ENCODE peak calls at places on chromosomes 6 and 20, in five cellular contexts. L, A, H, I and R are unnamed samples.

GRCh38 chr20:18537651-18538050 is 29.6 kb upstream of the SMIM26 start:
- DNase-seq in L (no peak), A (no peak), H (no peak), I (no peak), R (no peak)

GRCh38 chr20:53848304-53848703 is 222.1 kb downstream of the BCAS1 start:
- DNase-seq in L (no peak), A (no peak), H (no peak), I (no peak), R (no peak)

GRCh38 chr6:97055743-97056142 is 131.2 kb downstream of the KLHL32 start:
- DNase-seq in L (no peak), A (no peak), H (no peak), I (no peak), R (no peak)

GRCh38 chr6:99080191-99080590 is 132.4 kb upstream of the FBXL4 start:
- DNase-seq in L (no peak), A (no peak), H (no peak), I (no peak), R (no peak)

GRCh38 chr6:137165375-137166246 is 7.8 kb downstream of the IL22RA2 start:
- DNase-seq in L (no peak), A (no peak), H (peak), I (peak), R (peak)

GRCh38 chr6:167161895-167162467 is 4.2 kb upstream of the GPR31 start:
- DNase-seq in L (no peak), A (no peak), H (no peak), I (no peak), R (no peak)

GRCh38 chr20:18983796-18984195 is 170.2 kb downstream of the SCP2D1 start:
- DNase-seq in L (no peak), A (no peak), H (no peak), I (no peak), R (no peak)

GRCh38 chr20:60792941-60793340 is 459.1 kb upstream of the CDH4 start:
- DNase-seq in L (no peak), A (no peak), H (no peak), I (no peak), R (no peak)

DNA sequence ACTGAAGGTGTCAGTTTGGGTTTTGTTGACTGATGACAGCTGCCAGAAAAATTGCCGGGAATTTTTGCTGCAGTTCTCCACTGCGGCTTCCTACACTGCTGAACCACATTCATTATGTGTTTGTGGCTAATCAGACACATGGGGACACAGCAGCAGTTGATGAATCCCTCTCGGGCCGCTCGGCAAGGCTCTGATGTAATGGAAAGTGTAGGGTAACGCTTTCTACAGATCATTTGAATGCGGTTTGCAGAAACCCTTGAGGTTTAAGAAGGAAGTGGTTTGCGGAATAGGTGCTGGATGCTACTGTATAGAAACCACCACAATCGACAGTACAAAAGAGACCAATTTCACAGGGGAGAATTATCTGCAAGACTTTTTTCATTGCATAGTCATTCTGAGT is 138.7 kb upstream of the SASH1 start:
- DNase-seq in L (no peak), A (no peak), H (no peak), I (peak), R (no peak)
- TF ChIP-seq SP1 in L (no peak), A (no peak), H (no peak), I (no peak), R (no peak)

GRCh38 chr6:145845557-145845956 is 31.0 kb upstream of the FBXO30 start:
- DNase-seq in L (no peak), A (no peak), H (no peak), I (no peak), R (no peak)
- TF ChIP-seq ATF2 in L (no peak), A (no peak), H (no peak), I (no peak), R (no peak)

GRCh38 chr20:36311854-36312723 is 6.0 kb downstream of the DLGAP4 start:
- DNase-seq in L (no peak), A (no peak), H (no peak), I (no peak), R (no peak)
- TF ChIP-seq SP1 in L (no peak), A (no peak), H (no peak), I (no peak), R (no peak)

GRCh38 chr6:142008016-142008735 is 124.5 kb upstream of the GJE1 start:
- DNase-seq in L (no peak), A (no peak), H (no peak), I (no peak), R (no peak)

GRCh38 chr6:142011775-142012174 is 121.0 kb upstream of the GJE1 start:
- DNase-seq in L (no peak), A (no peak), H (no peak), I (no peak), R (no peak)

GRCh38 chr6:142008776-142009175 is 123.9 kb upstream of the GJE1 start:
- DNase-seq in L (no peak), A (no peak), H (no peak), I (no peak), R (no peak)

GRCh38 chr6:142011156-142011555 is 121.6 kb upstream of the GJE1 start:
- DNase-seq in L (no peak), A (no peak), H (no peak), I (no peak), R (no peak)

DNA sequence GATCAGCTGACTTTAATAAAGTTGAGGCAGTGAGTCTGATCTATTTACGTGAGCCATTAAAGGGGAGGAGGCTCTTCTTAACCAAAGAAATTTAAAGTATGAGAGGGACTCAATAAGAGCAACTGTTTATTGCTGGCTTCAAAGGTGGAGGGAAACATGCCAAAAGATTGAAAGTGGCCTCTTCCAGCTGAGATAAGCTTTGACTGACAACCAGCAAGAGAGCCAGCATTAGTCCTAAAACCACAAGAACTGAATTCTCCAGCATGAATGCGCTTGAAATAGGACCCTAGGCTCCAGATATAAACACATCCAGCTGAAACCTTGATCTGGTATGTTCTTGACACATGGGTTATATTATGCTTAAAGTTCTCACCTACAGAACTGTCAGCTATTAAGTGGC is 123.1 kb upstream of the GJE1 start:
- DNase-seq in L (no peak), A (no peak), H (no peak), I (no peak), R (no peak)
- TF ChIP-seq ATF2 in L (no peak), A (no peak), H (no peak), I (no peak), R (no peak)

GRCh38 chr6:43229803-43230239 is 540 bp upstream of the DNPH1 start:
- DNase-seq in L (no peak), A (no peak), H (no peak), I (no peak), R (no peak)
- TF ChIP-seq SP1 in L (no peak), A (no peak), H (no peak), I (no peak), R (no peak)

GRCh38 chr6:74713941-74714340 is 491.9 kb downstream of the COL12A1 start:
- DNase-seq in L (no peak), A (no peak), H (no peak), I (no peak), R (no peak)
- TF ChIP-seq ATF2 in L (no peak), A (no peak), H (no peak), I (no peak), R (no peak)

GRCh38 chr6:70844301-70844700 is 112.6 kb downstream of the B3GAT2 start:
- DNase-seq in L (no peak), A (no peak), H (no peak), I (no peak), R (no peak)

GRCh38 chr6:70847091-70847490 is 109.8 kb downstream of the B3GAT2 start:
- DNase-seq in L (no peak), A (no peak), H (no peak), I (no peak), R (no peak)

GRCh38 chr6:70843328-70843918 is 113.4 kb downstream of the B3GAT2 start:
- DNase-seq in L (no peak), A (no peak), H (no peak), I (no peak), R (no peak)

GRCh38 chr6:70847685-70848084 is 109.2 kb downstream of the B3GAT2 start:
- DNase-seq in L (no peak), A (no peak), H (no peak), I (no peak), R (no peak)

DNA sequence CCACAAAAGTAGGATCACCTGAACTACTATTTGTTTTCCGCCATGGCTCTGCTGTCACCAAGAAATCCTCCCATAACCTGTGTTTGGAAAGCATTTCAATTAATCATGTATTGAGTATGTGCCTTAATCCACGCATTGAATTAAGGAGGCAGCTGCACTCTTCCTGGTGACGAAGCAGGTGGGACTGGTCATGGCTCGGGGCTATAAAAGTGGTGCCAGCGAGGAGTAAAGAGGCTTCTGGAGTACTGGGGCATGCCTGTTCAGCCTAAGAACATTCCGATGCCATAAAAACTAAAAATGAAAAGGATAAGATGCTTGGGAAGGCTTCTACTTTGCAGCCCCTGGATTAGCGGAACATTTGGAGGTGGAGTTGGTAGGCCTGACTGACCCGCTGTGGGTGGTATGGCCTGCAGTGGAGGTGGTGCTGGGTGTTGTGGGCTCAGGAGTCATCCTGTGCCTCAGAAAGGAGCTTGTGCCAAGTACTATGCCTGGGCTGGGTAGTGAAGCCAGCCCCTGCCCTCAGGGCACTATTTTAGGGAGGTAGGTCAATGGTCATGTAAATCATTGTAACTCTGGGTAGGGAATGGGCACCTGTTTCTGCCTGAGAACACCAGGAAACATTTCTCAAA is 110.5 kb downstream of the B3GAT2 start:
- DNase-seq in L (no peak), A (no peak), H (no peak), I (no peak), R (no peak)
- TF ChIP-seq SP1 in L (no peak), A (no peak), H (no peak), I (no peak), R (no peak)

GRCh38 chr6:55941713-55942112 is 66.3 kb upstream of the BMP5 start:
- DNase-seq in L (no peak), A (no peak), H (no peak), I (no peak), R (no peak)

GRCh38 chr6:55943329-55943728 is 67.9 kb upstream of the BMP5 start:
- DNase-seq in L (no peak), A (no peak), H (no peak), I (no peak), R (no peak)
- TF ChIP-seq ATF2 in L (no peak), A (no peak), H (no peak), I (no peak), R (no peak)

DNA sequence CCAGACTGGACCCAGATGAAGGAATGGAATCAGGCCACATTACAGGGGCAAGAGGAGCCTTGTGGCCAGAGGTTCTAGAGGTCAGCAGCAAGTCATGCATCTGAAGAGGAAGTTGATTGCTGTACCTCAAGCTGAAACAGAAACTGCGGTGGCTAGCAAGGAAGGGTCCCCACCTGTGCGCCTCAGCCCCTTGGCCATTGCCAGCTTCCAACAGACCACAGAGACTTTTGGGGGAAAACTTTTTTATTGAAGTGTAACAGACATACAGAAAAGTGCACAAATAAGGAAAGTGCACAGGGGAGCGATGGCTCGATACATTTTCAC is 26.8 kb upstream of the SLC9A8 start:
- DNase-seq in L (no peak), A (no peak), H (no peak), I (peak), R (no peak)
- TF ChIP-seq SP1 in L (no peak), A (no peak), H (no peak), I (no peak), R (no peak)

DNA sequence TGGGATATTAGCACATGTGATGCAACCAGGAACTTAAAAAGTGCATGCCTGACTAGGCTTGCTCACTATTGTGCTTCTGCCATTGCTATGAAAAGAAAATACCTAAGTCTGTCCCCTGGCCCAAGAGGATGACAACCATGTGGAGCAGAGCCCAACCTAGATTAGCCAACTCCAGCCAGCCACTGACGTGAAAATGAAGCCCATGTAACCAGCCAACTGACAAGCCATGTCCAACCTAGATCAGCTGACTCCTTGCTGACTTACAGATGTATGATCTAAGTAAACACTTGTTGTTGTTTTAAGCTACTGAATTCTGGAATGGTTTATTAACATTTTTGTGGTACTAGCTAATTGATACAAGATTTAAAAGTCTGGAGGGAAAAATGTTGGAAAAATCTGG is 47.5 kb downstream of the PIGU start:
- DNase-seq in L (no peak), A (no peak), H (no peak), I (no peak), R (no peak)
- TF ChIP-seq ATF2 in L (no peak), A (no peak), H (no peak), I (no peak), R (no peak)